ENCODE peak calls at places on chromosomes 5 and 9, in nine cellular contexts. Q, E, W, F, A, Y, X, V and H are unnamed samples. For H3K4me1, the result is how much of the 10 kb centered on the place peaks cover.

GRCh38 chr5:178192787-178193186 is 5.6 kb upstream of the GMCL2 start:
- DNase-seq in F (no peak), V (no peak), E (no peak), X (no peak), W (no peak), A (no peak), Y (no peak), Q (no peak), H (no peak)

GRCh38 chr5:7628248-7628647 is 222.7 kb downstream of the CFAP90 start:
- DNase-seq in W (no peak), F (no peak), V (no peak), E (no peak), Y (no peak), Q (no peak), X (no peak), A (no peak), H (no peak)

GRCh38 chr9:110650991-110651411 is 17.6 kb upstream of the MUSK start:
- DNase-seq in X (no peak), W (peak), A (no peak), Y (no peak), Q (peak), F (no peak), V (no peak), E (no peak), H (no peak)

GRCh38 chr5:147661576-147661975 is 121.0 kb downstream of the JAKMIP2 start:
- DNase-seq in W (no peak), Q (peak), A (no peak), V (no peak), F (no peak), E (no peak), Y (no peak), X (no peak), H (no peak)

GRCh38 chr9:97556721-97557605 is 55.5 kb downstream of the TMOD1 start:
- DNase-seq in E (no peak), V (no peak), F (peak), W (no peak), A (no peak), Y (no peak), Q (no peak), X (peak), H (no peak)

GRCh38 chr5:168578006-168578405 is 1.2 kb downstream of the PANK3 start:
- DNase-seq in W (peak), E (no peak), X (no peak), A (no peak), V (no peak), F (no peak), Y (no peak), Q (peak), H (peak)

GRCh38 chr9:99300103-99300439 is 78.0 kb downstream of the SEC61B start:
- DNase-seq in Q (no peak), W (no peak), X (no peak), F (no peak), E (no peak), A (no peak), V (no peak), Y (no peak), H (no peak)

GRCh38 chr9:133731876-133732321 is 6.3 kb downstream of the SARDH start:
- DNase-seq in Q (peak), X (no peak), Y (no peak), F (peak), E (peak), A (no peak), W (peak), V (peak), H (peak)

GRCh38 chr9:126499005-126499910 is 114.5 kb upstream of the LMX1B start:
- DNase-seq in A (peak), E (peak), W (peak), Y (peak), V (peak), X (no peak), F (no peak), Q (peak), H (peak)

GRCh38 chr5:111805071-111805470 is 48.1 kb upstream of the NREP start:
- DNase-seq in Y (no peak), E (no peak), X (no peak), V (no peak), A (no peak), W (peak), Q (no peak), F (no peak), H (no peak)

GRCh38 chr5:67350600-67351315 is 154.2 kb upstream of the CD180 start:
- DNase-seq in Q (peak), V (no peak), A (no peak), E (peak), Y (no peak), X (no peak), F (no peak), W (peak), H (peak)

GRCh38 chr5:132788990-132789886 is 12.2 kb upstream of the SEPTIN8 start:
- DNase-seq in W (no peak), V (no peak), E (no peak), Y (no peak), A (no peak), Q (no peak), F (no peak), X (no peak), H (no peak)

GRCh38 chr5:147187163-147187562 is 47.7 kb upstream of the STK32A start:
- DNase-seq in X (no peak), F (no peak), E (peak), W (no peak), A (no peak), Y (no peak), V (no peak), Q (no peak), H (no peak)

GRCh38 chr5:129909225-129909624 is 5.0 kb downstream of the CHSY3 start:
- DNase-seq in Q (no peak), F (no peak), A (no peak), X (no peak), V (no peak), E (no peak), W (no peak), Y (no peak), H (no peak)

GRCh38 chr9:4099961-4100360 is 199.9 kb downstream of the GLIS3 start:
- DNase-seq in A (no peak), V (no peak), F (no peak), E (no peak), Y (no peak), Q (peak), W (peak), X (no peak), H (peak)

GRCh38 chr5:115309751-115310370 is 13.4 kb upstream of the CCDC112 start:
- DNase-seq in X (no peak), W (peak), Y (no peak), Q (peak), A (no peak), E (no peak), F (no peak), V (no peak), H (peak)

GRCh38 chr5:102313907-102314306 is 17.8 kb upstream of the SLCO4C1 start:
- DNase-seq in Y (no peak), W (no peak), F (no peak), X (no peak), A (no peak), V (no peak), E (peak), Q (no peak), H (no peak)

GRCh38 chr9:14428781-14429230 is 114.9 kb upstream of the NFIB start:
- DNase-seq in W (peak), E (peak), V (peak), Y (peak), Q (peak), F (peak), X (peak), A (peak), H (peak)

GRCh38 chr9:2087500-2088313 is 72.6 kb downstream of the SMARCA2 start:
- DNase-seq in A (no peak), X (no peak), F (no peak), Y (no peak), V (no peak), W (peak), Q (peak), E (peak), H (peak)

GRCh38 chr9:116632990-116633441 is 54.1 kb upstream of the TRIM32 start:
- DNase-seq in V (no peak), Y (no peak), Q (peak), F (no peak), A (no peak), W (no peak), X (no peak), E (no peak), H (no peak)

GRCh38 chr9:84670801-84671153 is 1.2 kb downstream of the NTRK2 start:
- DNase-seq in V (no peak), X (no peak), E (no peak), A (no peak), Y (no peak), Q (no peak), F (no peak), W (no peak), H (no peak)

GRCh38 chr9:83775932-83776331 is 41.6 kb downstream of the GKAP1 start:
- DNase-seq in F (no peak), Q (no peak), V (no peak), Y (no peak), E (no peak), W (no peak), A (no peak), X (no peak), H (no peak)

GRCh38 chr9:89495824-89496555 is 1.9 kb downstream of the SEMA4D start:
- DNase-seq in V (no peak), F (no peak), W (no peak), E (no peak), Q (no peak), X (no peak), A (no peak), Y (peak), H (no peak)
- H3K4me1 ChIP-seq in V (under half), F (under half), W (under half), E (under half), Q (under half), X (under half), A (half or more), Y (half or more), H (under half)

DNA sequence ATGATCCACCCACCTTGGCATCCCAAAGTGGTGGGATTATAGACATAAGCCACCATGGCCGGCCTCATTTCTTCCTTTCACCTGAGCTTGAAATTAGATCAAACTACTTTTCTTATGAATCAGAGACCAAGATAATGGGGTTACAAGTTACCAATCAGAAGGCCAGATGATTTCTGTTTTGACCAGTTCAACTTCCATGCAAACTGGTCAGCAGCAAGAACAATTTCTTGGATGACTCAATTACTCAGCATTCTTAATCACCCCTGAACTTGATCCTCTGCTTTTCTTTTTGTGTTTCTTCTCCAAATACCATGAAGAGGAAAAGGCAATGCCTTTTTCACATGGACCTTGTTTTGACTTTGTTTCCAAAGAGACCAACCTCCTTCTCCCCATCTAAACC is 10.0 kb upstream of the PLIN2 start:
- DNase-seq in E (no peak), F (no peak), A (no peak), V (no peak), Y (no peak), Q (peak), W (peak), X (no peak), H (peak)
- H3K4me1 ChIP-seq in E (under half), F (under half), A (under half), V (under half), Y (under half), Q (under half), W (under half), X (under half), H (under half)

GRCh38 chr5:35852084-35852734 is 4.5 kb upstream of the IL7R start:
- DNase-seq in Y (peak), F (no peak), X (no peak), W (no peak), A (no peak), V (no peak), E (peak), Q (no peak), H (no peak)
- H3K4me1 ChIP-seq in Y (half or more), F (under half), X (under half), W (under half), A (half or more), V (under half), E (under half), Q (under half), H (under half)

GRCh38 chr9:6439051-6439703 is 26.2 kb downstream of the UHRF2 start:
- DNase-seq in E (no peak), F (no peak), X (no peak), W (no peak), Q (no peak), Y (no peak), A (no peak), V (no peak), H (no peak)

GRCh38 chr9:6428940-6429889 is 16.2 kb downstream of the UHRF2 start:
- DNase-seq in Q (no peak), A (no peak), Y (no peak), V (no peak), X (no peak), E (no peak), F (no peak), W (no peak), H (no peak)

GRCh38 chr9:6433405-6433804 is 20.4 kb downstream of the UHRF2 start:
- DNase-seq in E (no peak), F (no peak), Q (peak), Y (no peak), A (no peak), X (no peak), V (no peak), W (no peak), H (peak)
- H3K4me1 ChIP-seq in E (under half), F (under half), Q (under half), Y (under half), A (under half), X (under half), V (under half), W (under half), H (under half)

GRCh38 chr5:173855995-173856656 is 32.0 kb upstream of the CPEB4 start:
- DNase-seq in Y (no peak), E (no peak), X (no peak), W (no peak), Q (no peak), V (no peak), A (no peak), F (no peak), H (no peak)

GRCh38 chr5:173852790-173853350 is 35.3 kb upstream of the CPEB4 start:
- DNase-seq in F (no peak), W (no peak), A (no peak), Q (no peak), Y (no peak), E (no peak), V (no peak), X (no peak), H (no peak)

GRCh38 chr5:173857231-173857630 is 30.9 kb upstream of the CPEB4 start:
- DNase-seq in Y (no peak), A (no peak), X (no peak), V (no peak), E (peak), W (no peak), Q (no peak), F (no peak), H (no peak)

GRCh38 chr5:173853370-173854131 is 34.6 kb upstream of the CPEB4 start:
- DNase-seq in A (no peak), Y (no peak), F (no peak), E (no peak), X (no peak), Q (no peak), W (no peak), V (no peak), H (no peak)

DNA sequence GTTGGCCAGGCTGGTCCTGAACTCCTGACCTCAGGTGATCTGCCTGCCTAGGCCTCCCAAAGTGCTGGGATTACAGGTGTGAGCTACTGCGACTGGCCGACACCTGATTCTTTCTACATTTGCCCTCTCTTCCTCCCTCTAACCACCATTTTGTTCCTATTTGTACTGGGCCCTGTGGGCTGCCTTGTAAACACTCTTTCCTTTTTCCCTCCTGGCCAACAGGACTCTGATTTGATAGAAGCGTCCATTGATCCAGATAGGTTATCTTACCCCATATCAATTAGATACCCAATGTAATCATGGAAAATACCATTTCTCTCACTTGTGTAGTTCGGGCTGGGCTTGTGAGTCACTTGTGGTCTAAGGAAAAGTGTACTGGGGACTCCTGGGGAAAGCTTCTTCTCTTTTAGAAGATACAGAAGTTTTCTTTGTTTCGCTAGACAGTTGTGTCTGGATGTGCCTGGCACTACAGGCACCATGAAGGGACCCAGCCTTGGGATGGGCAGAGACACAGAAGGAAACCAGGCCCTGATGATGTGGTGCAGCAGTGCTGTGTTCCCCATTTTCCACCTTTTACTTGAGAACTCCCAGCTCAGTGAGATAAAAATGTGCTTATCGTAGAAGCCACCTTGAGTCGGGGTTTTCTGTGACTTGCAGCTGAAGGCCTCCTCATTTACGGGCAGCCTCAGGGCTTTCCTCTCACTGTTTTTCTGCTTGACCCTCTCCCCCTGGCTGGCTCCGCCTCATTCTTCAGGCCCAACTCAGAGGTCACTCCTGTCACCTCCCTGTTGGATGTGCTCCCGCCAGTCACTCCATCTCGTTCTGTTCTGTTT is 32.8 kb upstream of the CPEB4 start:
- DNase-seq in V (no peak), E (no peak), Q (no peak), W (no peak), Y (no peak), F (no peak), A (no peak), X (no peak), H (peak)
- H3K4me1 ChIP-seq in V (under half), E (under half), Q (under half), W (under half), Y (under half), F (under half), A (under half), X (under half), H (under half)

GRCh38 chr9:136059321-136059791 is 35.7 kb downstream of the NACC2 start:
- DNase-seq in X (no peak), F (no peak), E (peak), W (no peak), A (no peak), Y (no peak), Q (no peak), V (no peak), H (no peak)
- H3K4me1 ChIP-seq in X (under half), F (under half), E (under half), W (under half), A (under half), Y (under half), Q (under half), V (under half), H (under half)

GRCh38 chr5:159031513-159031912 is 68.2 kb downstream of the EBF1 start:
- DNase-seq in E (no peak), W (no peak), X (no peak), Y (no peak), F (no peak), V (no peak), A (no peak), Q (no peak), H (peak)
- H3K4me1 ChIP-seq in E (under half), W (under half), X (under half), Y (under half), F (under half), V (under half), A (under half), Q (under half), H (under half)

DNA sequence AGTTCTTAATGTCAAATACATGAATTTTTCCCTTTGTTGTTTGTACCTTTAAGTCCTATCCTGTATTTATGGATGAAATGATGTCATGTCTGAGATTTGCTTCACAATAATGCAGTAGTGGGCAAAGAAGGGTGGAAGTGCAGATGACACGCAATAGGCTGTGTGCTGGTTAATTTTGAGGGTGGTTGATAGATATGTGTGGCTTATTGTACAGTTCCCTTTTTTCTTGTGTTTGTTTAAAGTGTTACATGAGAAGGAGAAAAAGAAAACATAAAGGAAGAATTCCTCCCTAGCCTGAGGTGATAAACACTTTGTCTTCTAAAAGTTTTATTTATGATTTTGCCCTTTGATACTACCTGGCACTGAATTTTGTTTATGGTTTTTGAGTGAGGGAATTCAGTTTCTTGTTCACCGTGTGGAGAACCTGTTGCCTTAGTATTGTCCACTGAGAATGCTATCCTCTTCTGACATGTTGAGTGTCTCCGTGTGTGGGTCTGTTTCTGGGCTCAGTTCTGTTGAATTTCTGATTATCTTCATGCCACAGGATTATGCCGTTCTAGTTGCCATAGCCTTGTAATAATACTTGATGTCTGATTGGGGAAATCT is 52.2 kb upstream of the FAM120AOS start:
- DNase-seq in X (no peak), Q (no peak), A (no peak), W (peak), Y (no peak), F (no peak), E (no peak), V (no peak), H (no peak)
- H3K4me1 ChIP-seq in X (under half), Q (under half), A (under half), W (under half), Y (under half), F (under half), E (under half), V (under half), H (under half)

GRCh38 chr5:56155085-56155484 is 78.0 kb downstream of the ANKRD55 start:
- DNase-seq in W (peak), Q (peak), V (no peak), X (no peak), Y (no peak), F (no peak), A (no peak), E (no peak), H (peak)
- H3K4me1 ChIP-seq in W (under half), Q (under half), V (under half), X (under half), Y (under half), F (under half), A (half or more), E (under half), H (under half)